ENCODE peak calls at places on chromosomes 1 and 21, in ten cellular contexts. One of them, this sample, is unnamed.

GRCh38 chr21:25929859-25930520 is 195.2 kb downstream of the GABPA start:
- DNase-seq in mucosa of descending colon: no peak
- DNase-seq in AG04450: peak
- DNase-seq in cardiac muscle cell: no peak
- DNase-seq in OCI-LY7: no peak
- DNase-seq in cardiac fibroblast: peak
- DNase-seq in ascending aorta: peak
- DNase-seq in astrocyte: peak
- DNase-seq in brain microvascular endothelial cell: peak
- DNase-seq in fibroblast of pulmonary artery: peak
- DNase-seq in this sample: no peak

GRCh38 chr21:34180826-34181359 is 107.5 kb downstream of the MRPS6 start:
- DNase-seq in OCI-LY7: no peak
- DNase-seq in astrocyte: no peak
- DNase-seq in cardiac fibroblast: no peak
- DNase-seq in ascending aorta: no peak
- DNase-seq in AG04450: no peak
- DNase-seq in cardiac muscle cell: no peak
- DNase-seq in fibroblast of pulmonary artery: no peak
- DNase-seq in mucosa of descending colon: no peak
- DNase-seq in brain microvascular endothelial cell: no peak
- DNase-seq in this sample: no peak

GRCh38 chr1:76682152-76682551 is 185.1 kb upstream of the ST6GALNAC5 start:
- DNase-seq in brain microvascular endothelial cell: no peak
- DNase-seq in ascending aorta: no peak
- DNase-seq in AG04450: no peak
- DNase-seq in mucosa of descending colon: no peak
- DNase-seq in cardiac fibroblast: no peak
- DNase-seq in astrocyte: no peak
- DNase-seq in OCI-LY7: no peak
- DNase-seq in cardiac muscle cell: no peak
- DNase-seq in fibroblast of pulmonary artery: no peak
- DNase-seq in this sample: no peak

GRCh38 chr21:16597768-16598167 is 868.0 kb downstream of the USP25 start:
- DNase-seq in mucosa of descending colon: no peak
- DNase-seq in OCI-LY7: no peak
- DNase-seq in ascending aorta: no peak
- DNase-seq in cardiac muscle cell: no peak
- DNase-seq in astrocyte: no peak
- DNase-seq in AG04450: no peak
- DNase-seq in fibroblast of pulmonary artery: no peak
- DNase-seq in cardiac fibroblast: no peak
- DNase-seq in brain microvascular endothelial cell: no peak
- DNase-seq in this sample: no peak

GRCh38 chr1:117467336-117467735 is 100.1 kb downstream of the MAN1A2 start:
- DNase-seq in cardiac muscle cell: no peak
- DNase-seq in OCI-LY7: no peak
- DNase-seq in astrocyte: no peak
- DNase-seq in mucosa of descending colon: no peak
- DNase-seq in ascending aorta: no peak
- DNase-seq in fibroblast of pulmonary artery: no peak
- DNase-seq in brain microvascular endothelial cell: no peak
- DNase-seq in cardiac fibroblast: no peak
- DNase-seq in AG04450: no peak
- DNase-seq in this sample: no peak

GRCh38 chr1:19975423-19976193 is 3.8 kb downstream of the PLA2G2A start:
- DNase-seq in ascending aorta: no peak
- DNase-seq in cardiac muscle cell: no peak
- DNase-seq in cardiac fibroblast: no peak
- DNase-seq in brain microvascular endothelial cell: no peak
- DNase-seq in mucosa of descending colon: no peak
- DNase-seq in fibroblast of pulmonary artery: no peak
- DNase-seq in OCI-LY7: no peak
- DNase-seq in astrocyte: no peak
- DNase-seq in AG04450: no peak
- DNase-seq in this sample: no peak

GRCh38 chr1:176177764-176178163 is 29.3 kb downstream of the COP1 start:
- DNase-seq in ascending aorta: no peak
- DNase-seq in brain microvascular endothelial cell: no peak
- DNase-seq in OCI-LY7: peak
- DNase-seq in mucosa of descending colon: no peak
- DNase-seq in cardiac fibroblast: no peak
- DNase-seq in cardiac muscle cell: no peak
- DNase-seq in AG04450: no peak
- DNase-seq in fibroblast of pulmonary artery: no peak
- DNase-seq in astrocyte: no peak
- DNase-seq in this sample: no peak

GRCh38 chr1:75615664-75616435 is 4.9 kb upstream of the SLC44A5 start:
- DNase-seq in astrocyte: peak
- DNase-seq in fibroblast of pulmonary artery: peak
- DNase-seq in ascending aorta: no peak
- DNase-seq in AG04450: no peak
- DNase-seq in mucosa of descending colon: peak
- DNase-seq in cardiac muscle cell: peak
- DNase-seq in cardiac fibroblast: peak
- DNase-seq in brain microvascular endothelial cell: no peak
- DNase-seq in OCI-LY7: no peak
- DNase-seq in this sample: no peak

GRCh38 chr1:161192476-161193465 is 6.1 kb downstream of the ADAMTS4 start:
- DNase-seq in brain microvascular endothelial cell: peak
- DNase-seq in ascending aorta: no peak
- DNase-seq in cardiac muscle cell: peak
- DNase-seq in astrocyte: peak
- DNase-seq in OCI-LY7: peak
- DNase-seq in fibroblast of pulmonary artery: peak
- DNase-seq in AG04450: peak
- DNase-seq in mucosa of descending colon: peak
- DNase-seq in cardiac fibroblast: peak
- DNase-seq in this sample: no peak

GRCh38 chr1:20370628-20371200 is 80.0 kb downstream of the VWA5B1 start:
- DNase-seq in fibroblast of pulmonary artery: no peak
- DNase-seq in AG04450: no peak
- DNase-seq in cardiac muscle cell: no peak
- DNase-seq in brain microvascular endothelial cell: no peak
- DNase-seq in astrocyte: no peak
- DNase-seq in mucosa of descending colon: no peak
- DNase-seq in OCI-LY7: no peak
- DNase-seq in ascending aorta: no peak
- DNase-seq in cardiac fibroblast: no peak
- DNase-seq in this sample: no peak

GRCh38 chr1:150567341-150567716 is 12.1 kb downstream of the MCL1 start:
- DNase-seq in brain microvascular endothelial cell: no peak
- DNase-seq in cardiac fibroblast: peak
- DNase-seq in mucosa of descending colon: no peak
- DNase-seq in fibroblast of pulmonary artery: no peak
- DNase-seq in AG04450: no peak
- DNase-seq in ascending aorta: no peak
- DNase-seq in astrocyte: no peak
- DNase-seq in cardiac muscle cell: no peak
- DNase-seq in OCI-LY7: peak
- DNase-seq in this sample: no peak

GRCh38 chr1:172277989-172278388 is 142.5 kb upstream of the C1orf105 start:
- DNase-seq in mucosa of descending colon: no peak
- DNase-seq in cardiac muscle cell: no peak
- DNase-seq in cardiac fibroblast: no peak
- DNase-seq in AG04450: no peak
- DNase-seq in fibroblast of pulmonary artery: no peak
- DNase-seq in OCI-LY7: no peak
- DNase-seq in ascending aorta: no peak
- DNase-seq in astrocyte: peak
- DNase-seq in brain microvascular endothelial cell: no peak
- DNase-seq in this sample: no peak

GRCh38 chr1:38991638-38992449 is 768 bp downstream of the AKIRIN1 start:
- DNase-seq in astrocyte: peak
- DNase-seq in fibroblast of pulmonary artery: peak
- DNase-seq in mucosa of descending colon: peak
- DNase-seq in cardiac fibroblast: peak
- DNase-seq in AG04450: no peak
- DNase-seq in brain microvascular endothelial cell: peak
- DNase-seq in OCI-LY7: peak
- DNase-seq in cardiac muscle cell: peak
- DNase-seq in ascending aorta: peak
- DNase-seq in this sample: no peak

GRCh38 chr1:74856174-74856573 is 123.2 kb downstream of the TYW3 start:
- DNase-seq in astrocyte: no peak
- DNase-seq in AG04450: no peak
- DNase-seq in cardiac muscle cell: no peak
- DNase-seq in mucosa of descending colon: no peak
- DNase-seq in cardiac fibroblast: no peak
- DNase-seq in OCI-LY7: no peak
- DNase-seq in ascending aorta: no peak
- DNase-seq in brain microvascular endothelial cell: no peak
- DNase-seq in fibroblast of pulmonary artery: no peak
- DNase-seq in this sample: no peak

GRCh38 chr1:18989956-18990355 is 33.5 kb upstream of the IFFO2 start:
- DNase-seq in cardiac fibroblast: no peak
- DNase-seq in astrocyte: no peak
- DNase-seq in ascending aorta: peak
- DNase-seq in cardiac muscle cell: no peak
- DNase-seq in AG04450: no peak
- DNase-seq in brain microvascular endothelial cell: no peak
- DNase-seq in fibroblast of pulmonary artery: no peak
- DNase-seq in OCI-LY7: no peak
- DNase-seq in mucosa of descending colon: no peak
- DNase-seq in this sample: no peak

GRCh38 chr1:109912214-109912861 is 1.7 kb downstream of the CSF1 start:
- DNase-seq in cardiac fibroblast: peak
- DNase-seq in ascending aorta: no peak
- DNase-seq in AG04450: no peak
- DNase-seq in brain microvascular endothelial cell: no peak
- DNase-seq in cardiac muscle cell: no peak
- DNase-seq in OCI-LY7: no peak
- DNase-seq in fibroblast of pulmonary artery: peak
- DNase-seq in astrocyte: no peak
- DNase-seq in mucosa of descending colon: no peak
- DNase-seq in this sample: no peak
- H3K4me3 ChIP-seq in cardiac fibroblast: peak
- H3K4me3 ChIP-seq in ascending aorta: peak
- H3K4me3 ChIP-seq in AG04450: peak
- H3K4me3 ChIP-seq in brain microvascular endothelial cell: peak
- H3K4me3 ChIP-seq in cardiac muscle cell: no peak
- H3K4me3 ChIP-seq in OCI-LY7: no peak
- H3K4me3 ChIP-seq in fibroblast of pulmonary artery: peak
- H3K4me3 ChIP-seq in astrocyte: no peak
- H3K4me3 ChIP-seq in mucosa of descending colon: peak
- H3K4me3 ChIP-seq in this sample: peak

DNA sequence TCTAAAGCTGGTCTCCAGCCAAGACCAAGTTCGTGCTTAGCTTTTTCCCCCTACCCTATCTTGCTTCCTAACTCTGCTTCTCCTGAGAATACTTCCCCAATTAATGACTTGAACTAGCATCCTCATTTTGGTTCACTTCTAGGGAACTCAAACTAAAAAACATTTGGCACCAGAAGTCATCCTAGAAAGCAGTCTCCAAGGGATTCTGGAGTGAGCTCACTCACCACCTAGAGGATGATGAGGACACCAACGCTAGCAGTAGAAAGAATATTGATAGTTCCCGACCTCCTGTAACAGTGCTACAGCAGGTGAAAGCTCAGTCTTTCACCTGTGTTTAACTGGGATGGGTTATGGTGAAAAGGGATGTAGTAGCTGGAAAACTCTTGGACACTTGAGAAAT is 4.7 kb upstream of the PSMB2 start:
- DNase-seq in cardiac muscle cell: no peak
- DNase-seq in OCI-LY7: no peak
- DNase-seq in brain microvascular endothelial cell: no peak
- DNase-seq in AG04450: no peak
- DNase-seq in fibroblast of pulmonary artery: no peak
- DNase-seq in ascending aorta: no peak
- DNase-seq in mucosa of descending colon: no peak
- DNase-seq in astrocyte: no peak
- DNase-seq in cardiac fibroblast: no peak
- DNase-seq in this sample: no peak
- TF ChIP-seq CTCF in cardiac muscle cell: peak
- TF ChIP-seq CTCF in OCI-LY7: peak
- TF ChIP-seq CTCF in brain microvascular endothelial cell: peak
- TF ChIP-seq CTCF in AG04450: peak
- TF ChIP-seq CTCF in fibroblast of pulmonary artery: no peak
- TF ChIP-seq CTCF in ascending aorta: no peak
- TF ChIP-seq CTCF in mucosa of descending colon: no peak
- TF ChIP-seq CTCF in astrocyte: peak
- TF ChIP-seq CTCF in cardiac fibroblast: peak
- TF ChIP-seq CTCF in this sample: no peak

GRCh38 chr1:81948495-81948894 is 147.8 kb downstream of the ADGRL2 start:
- DNase-seq in fibroblast of pulmonary artery: no peak
- DNase-seq in OCI-LY7: no peak
- DNase-seq in cardiac muscle cell: no peak
- DNase-seq in brain microvascular endothelial cell: no peak
- DNase-seq in cardiac fibroblast: no peak
- DNase-seq in astrocyte: no peak
- DNase-seq in AG04450: no peak
- DNase-seq in ascending aorta: no peak
- DNase-seq in mucosa of descending colon: no peak
- DNase-seq in this sample: no peak

GRCh38 chr1:81950845-81951244 is 150.1 kb downstream of the ADGRL2 start:
- DNase-seq in cardiac muscle cell: no peak
- DNase-seq in brain microvascular endothelial cell: no peak
- DNase-seq in mucosa of descending colon: no peak
- DNase-seq in AG04450: no peak
- DNase-seq in fibroblast of pulmonary artery: no peak
- DNase-seq in ascending aorta: no peak
- DNase-seq in astrocyte: no peak
- DNase-seq in OCI-LY7: no peak
- DNase-seq in cardiac fibroblast: no peak
- DNase-seq in this sample: no peak

GRCh38 chr1:81950037-81950436 is 149.3 kb downstream of the ADGRL2 start:
- DNase-seq in cardiac muscle cell: no peak
- DNase-seq in OCI-LY7: no peak
- DNase-seq in mucosa of descending colon: no peak
- DNase-seq in fibroblast of pulmonary artery: no peak
- DNase-seq in cardiac fibroblast: no peak
- DNase-seq in brain microvascular endothelial cell: no peak
- DNase-seq in astrocyte: no peak
- DNase-seq in AG04450: no peak
- DNase-seq in ascending aorta: no peak
- DNase-seq in this sample: no peak

GRCh38 chr1:81954388-81955023 is 153.8 kb downstream of the ADGRL2 start:
- DNase-seq in brain microvascular endothelial cell: no peak
- DNase-seq in fibroblast of pulmonary artery: no peak
- DNase-seq in mucosa of descending colon: no peak
- DNase-seq in cardiac muscle cell: no peak
- DNase-seq in astrocyte: peak
- DNase-seq in cardiac fibroblast: no peak
- DNase-seq in ascending aorta: no peak
- DNase-seq in AG04450: no peak
- DNase-seq in OCI-LY7: no peak
- DNase-seq in this sample: no peak

GRCh38 chr1:81949421-81949820 is 148.7 kb downstream of the ADGRL2 start:
- DNase-seq in brain microvascular endothelial cell: no peak
- DNase-seq in fibroblast of pulmonary artery: no peak
- DNase-seq in AG04450: no peak
- DNase-seq in mucosa of descending colon: no peak
- DNase-seq in ascending aorta: no peak
- DNase-seq in OCI-LY7: no peak
- DNase-seq in cardiac muscle cell: no peak
- DNase-seq in cardiac fibroblast: no peak
- DNase-seq in astrocyte: no peak
- DNase-seq in this sample: no peak
- H3K4me3 ChIP-seq in brain microvascular endothelial cell: no peak
- H3K4me3 ChIP-seq in fibroblast of pulmonary artery: no peak
- H3K4me3 ChIP-seq in AG04450: no peak
- H3K4me3 ChIP-seq in mucosa of descending colon: no peak
- H3K4me3 ChIP-seq in ascending aorta: no peak
- H3K4me3 ChIP-seq in OCI-LY7: no peak
- H3K4me3 ChIP-seq in cardiac muscle cell: no peak
- H3K4me3 ChIP-seq in cardiac fibroblast: no peak
- H3K4me3 ChIP-seq in astrocyte: no peak
- H3K4me3 ChIP-seq in this sample: no peak

GRCh38 chr1:230167419-230167852 is 100.4 kb downstream of the GALNT2 start:
- DNase-seq in astrocyte: peak
- DNase-seq in cardiac fibroblast: peak
- DNase-seq in AG04450: no peak
- DNase-seq in fibroblast of pulmonary artery: peak
- DNase-seq in OCI-LY7: peak
- DNase-seq in cardiac muscle cell: peak
- DNase-seq in ascending aorta: peak
- DNase-seq in brain microvascular endothelial cell: peak
- DNase-seq in mucosa of descending colon: peak
- DNase-seq in this sample: no peak
- TF ChIP-seq CTCF in astrocyte: peak
- TF ChIP-seq CTCF in cardiac fibroblast: peak
- TF ChIP-seq CTCF in AG04450: peak
- TF ChIP-seq CTCF in fibroblast of pulmonary artery: peak
- TF ChIP-seq CTCF in OCI-LY7: peak
- TF ChIP-seq CTCF in cardiac muscle cell: peak
- TF ChIP-seq CTCF in ascending aorta: peak
- TF ChIP-seq CTCF in brain microvascular endothelial cell: peak
- TF ChIP-seq CTCF in mucosa of descending colon: peak
- TF ChIP-seq CTCF in this sample: peak